ENCODE peak calls at places on chromosomes 2 and 18, in nine cellular contexts. Q is transverse colon; U is endothelial cell of umbilical vein; D is naive thymus-derived CD4-positive, alpha-beta T cell; Y is endodermal cell; A is right cardiac atrium; L is PC-9; B is adrenal gland; O is left lung. E is an unnamed sample.
A peak's percentile ranks its signal among the peaks of the same experiment; 100 is the strongest.

GRCh38 chr2:155060906-155061305 is 362.4 kb downstream of the KCNJ3 start:
- DNase-seq in Q (no peak), Y (no peak), L (no peak), A (no peak), B (no peak), D (no peak), O (no peak), U (no peak), E (no peak)

GRCh38 chr2:69138247-69138754 is 125.3 kb downstream of the ANTXR1 start:
- DNase-seq in D (no peak), U (peak; percentile 35), B (no peak), A (no peak), L (peak; percentile 22), O (no peak), Y (peak; percentile 35), Q (no peak), E (no peak)

GRCh38 chr2:164757934-164758695 is 83.5 kb downstream of the COBLL1 start:
- DNase-seq in D (no peak), O (no peak), A (no peak), U (no peak), Q (no peak), Y (no peak), L (no peak), B (no peak), E (no peak)

GRCh38 chr2:20350105-20350712 is 435 bp downstream of the PUM2 start:
- DNase-seq in D (peak; percentile 74), Y (peak; percentile 87), O (no peak), U (peak; percentile 60), L (no peak), B (no peak), A (no peak), Q (peak; percentile 53), E (no peak)

GRCh38 chr2:170747921-170748320 is 22.3 kb upstream of the ERICH2 start:
- DNase-seq in Y (no peak), U (no peak), L (no peak), Q (no peak), B (no peak), A (no peak), D (no peak), O (no peak), E (peak; percentile 93)

GRCh38 chr2:30701782-30702181 is 105.5 kb downstream of the CAPN13 start:
- DNase-seq in Q (no peak), L (no peak), U (no peak), A (no peak), B (no peak), Y (no peak), O (no peak), D (no peak), E (no peak)

GRCh38 chr2:113175101-113175628 is 1.4 kb downstream of the PSD4 start:
- DNase-seq in Q (peak; percentile 68), O (peak; percentile 32), U (no peak), D (peak; percentile 70), L (no peak), A (no peak), Y (no peak), B (no peak), E (no peak)

GRCh38 chr2:230668184-230668938 is 44.3 kb upstream of the CAB39 start:
- DNase-seq in A (peak; percentile 68), D (no peak), L (peak; percentile 35), Q (peak; percentile 66), O (peak; percentile 62), U (no peak), Y (peak; percentile 41), B (no peak), E (no peak)

GRCh38 chr2:204945376-204945775 is 400.1 kb downstream of the PARD3B start:
- DNase-seq in O (no peak), U (no peak), Y (no peak), D (no peak), A (no peak), Q (no peak), B (no peak), L (no peak), E (no peak)

GRCh38 chr2:151007365-151007764 is 254.3 kb downstream of the RBM43 start:
- DNase-seq in A (peak; percentile 84), U (no peak), L (no peak), D (no peak), B (no peak), O (no peak), Q (no peak), Y (no peak), E (no peak)

GRCh38 chr2:137287934-137288639 is 522.7 kb downstream of the THSD7B start:
- DNase-seq in B (no peak), U (no peak), O (no peak), L (no peak), Q (no peak), Y (no peak), A (no peak), D (no peak), E (no peak)

GRCh38 chr18:10352671-10353070 is 101.8 kb upstream of the APCDD1 start:
- DNase-seq in A (no peak), O (no peak), L (no peak), Y (no peak), U (no peak), Q (no peak), B (no peak), D (no peak), E (no peak)

GRCh38 chr2:65456074-65456473 is 23.7 kb upstream of the SPRED2 start:
- DNase-seq in A (no peak), Y (no peak), O (no peak), Q (no peak), B (no peak), U (no peak), D (no peak), L (no peak), E (peak; percentile 64)

GRCh38 chr2:65450810-65451209 is 18.4 kb upstream of the SPRED2 start:
- DNase-seq in B (no peak), Q (peak; percentile 43), D (no peak), O (no peak), Y (no peak), A (no peak), U (no peak), L (no peak), E (no peak)

GRCh38 chr2:65456886-65457285 is 24.5 kb upstream of the SPRED2 start:
- DNase-seq in O (no peak), Y (no peak), B (no peak), U (no peak), L (no peak), D (no peak), Q (no peak), A (no peak), E (no peak)

GRCh38 chr2:65452150-65452895 is 19.9 kb upstream of the SPRED2 start:
- DNase-seq in Q (no peak), D (no peak), U (no peak), B (no peak), Y (no peak), L (peak; percentile 70), A (no peak), O (no peak), E (peak; percentile 62)

DNA sequence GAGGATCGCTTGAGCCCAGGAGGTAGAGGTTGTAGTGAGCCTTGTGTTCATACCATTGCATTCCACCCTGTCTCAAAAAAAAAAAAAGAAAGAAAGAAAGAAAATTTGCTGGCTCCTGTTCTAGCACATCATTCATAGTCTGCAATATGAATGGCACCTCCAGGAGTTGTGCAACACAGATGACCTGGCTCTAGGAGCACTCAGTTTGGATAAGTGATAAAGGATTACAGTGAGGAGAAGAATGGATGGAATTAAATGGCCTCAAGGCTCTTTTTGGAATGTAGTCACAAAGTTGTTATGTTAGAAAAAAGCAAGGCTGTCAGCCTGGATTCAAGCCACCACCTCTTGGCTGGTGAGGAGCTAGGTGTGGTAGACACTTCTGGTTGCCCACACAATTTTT is 21.5 kb upstream of the SPRED2 start:
- DNase-seq in U (no peak), A (no peak), O (no peak), B (no peak), Q (no peak), L (peak; percentile 78), Y (no peak), D (no peak), E (no peak)
- H3K27ac ChIP-seq in U (no peak overlapping the region), A (no peak overlapping the region), O (no peak overlapping the region), B (no peak overlapping the region), Q (no peak overlapping the region), L (peak overlapping the region; percentile 37), Y (no peak overlapping the region), D (no peak overlapping the region), E (no peak overlapping the region)

GRCh38 chr18:3368193-3368592 is 81.8 kb upstream of the TGIF1 start:
- DNase-seq in Y (no peak), Q (no peak), D (no peak), O (no peak), B (no peak), U (no peak), A (no peak), L (peak; percentile 31), E (no peak)

DNA sequence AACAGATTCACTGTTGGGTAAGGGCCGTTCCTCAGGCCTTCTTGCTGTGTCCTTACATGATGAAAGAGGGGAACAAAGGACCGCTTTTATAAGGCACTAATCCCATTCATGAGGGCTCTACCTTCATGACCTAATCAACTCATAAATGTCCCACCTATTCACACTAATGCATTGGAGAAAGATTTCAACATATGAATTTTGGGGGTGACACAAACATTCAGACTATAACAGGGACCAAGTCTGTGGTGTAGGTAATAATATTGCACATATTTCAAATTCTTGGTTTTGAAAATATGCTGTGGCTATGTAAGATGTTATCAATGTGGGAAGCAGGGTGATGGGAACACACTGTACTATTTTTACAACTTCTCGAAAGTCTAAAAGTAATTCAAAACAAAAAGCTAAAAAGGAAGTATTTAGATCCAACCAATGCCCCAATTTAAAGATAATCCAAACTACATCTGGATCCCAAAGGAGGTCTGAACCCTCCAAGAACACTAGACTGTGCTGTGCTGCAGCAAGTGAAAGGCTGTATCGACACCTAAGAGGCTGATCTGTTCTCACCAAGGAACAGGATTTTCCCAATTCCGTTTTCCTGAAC is 82.4 kb upstream of the TGIF1 start:
- DNase-seq in Q (no peak), L (no peak), U (no peak), D (no peak), Y (no peak), A (no peak), B (no peak), O (no peak), E (no peak)
- H3K27ac ChIP-seq in Q (no peak overlapping the region), L (peak overlapping the region; percentile 79), U (no peak overlapping the region), D (no peak overlapping the region), Y (no peak overlapping the region), A (no peak overlapping the region), B (no peak overlapping the region), O (no peak overlapping the region), E (peak overlapping the region; percentile 61)

GRCh38 chr2:26185304-26185928 is 12.5 kb downstream of the GAREM2 start:
- DNase-seq in D (no peak), B (no peak), L (no peak), U (peak; percentile 21), Y (peak; percentile 83), A (peak; percentile 3), O (no peak), Q (no peak), E (no peak)
- H3K27ac ChIP-seq in D (peak overlapping the region; percentile 71), B (no peak overlapping the region), L (no peak overlapping the region), U (no peak overlapping the region), Y (no peak overlapping the region), A (no peak overlapping the region), O (no peak overlapping the region), Q (peak overlapping the region; percentile 44), E (no peak overlapping the region)

DNA sequence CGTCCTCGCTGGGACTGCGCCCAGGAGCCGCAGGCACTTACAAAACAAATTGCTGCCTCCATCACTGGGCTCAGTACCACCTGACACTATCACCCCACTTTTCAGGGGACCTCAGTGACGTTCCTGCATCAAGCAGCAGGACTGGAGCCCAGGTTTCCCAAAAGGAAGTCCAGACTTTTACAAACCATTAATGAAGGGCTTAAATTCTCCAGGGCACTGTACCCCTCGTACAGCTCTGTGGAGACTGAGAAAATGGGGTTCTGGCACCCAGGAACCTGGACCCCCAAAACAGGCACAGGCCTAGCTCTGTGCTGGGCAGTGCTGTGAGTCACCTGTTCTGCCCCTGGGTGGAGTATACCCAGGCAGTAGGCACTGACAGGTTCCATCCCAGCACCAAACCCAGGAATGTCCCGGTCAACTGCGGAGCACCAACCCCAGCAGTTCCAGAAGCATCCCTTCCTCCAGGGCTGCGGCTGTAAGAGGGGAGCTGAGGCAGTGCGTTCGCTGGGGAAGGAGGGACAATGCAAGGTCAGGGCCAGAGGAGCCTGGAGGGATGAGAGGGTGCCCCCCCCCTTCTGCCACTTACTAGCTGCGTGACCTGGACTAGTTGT is 24.6 kb upstream of the NOTO start:
- DNase-seq in L (no peak), Y (peak; percentile 75), A (no peak), U (no peak), O (no peak), D (no peak), B (no peak), Q (no peak), E (no peak)
- H3K27ac ChIP-seq in L (no peak overlapping the region), Y (no peak overlapping the region), A (no peak overlapping the region), U (no peak overlapping the region), O (no peak overlapping the region), D (no peak overlapping the region), B (no peak overlapping the region), Q (no peak overlapping the region), E (no peak overlapping the region)